ENCODE peak calls at places on chromosome 12, in six cellular contexts. Q is GM19239, V is RWPE1, J is EH, M is NCI-H510A treated with DMSO at 0.1 percent for 48 hours, N is dorsolateral prefrontal cortex. S is an unnamed sample.

GRCh38 chr12:103824845-103825244 is 16.2 kb downstream of the NT5DC3 start:
- DNase-seq in N (no peak), Q (no peak), J (no peak), V (no peak), M (no peak), S (no peak)

GRCh38 chr12:45433441-45433868 is 217.6 kb downstream of the ANO6 start:
- DNase-seq in V (no peak), N (no peak), M (no peak), J (no peak), Q (no peak), S (no peak)

GRCh38 chr12:10634427-10634826 is 21.0 kb upstream of the MAGOHB start:
- DNase-seq in J (peak), M (no peak), Q (no peak), V (no peak), N (no peak), S (no peak)

GRCh38 chr12:26661399-26661798 is 171.6 kb downstream of the ITPR2 start:
- DNase-seq in J (no peak), M (no peak), V (no peak), Q (no peak), N (no peak), S (no peak)

GRCh38 chr12:117441751-117442150 is 80.3 kb upstream of the NOS1 start:
- DNase-seq in N (peak), M (no peak), Q (no peak), J (peak), V (no peak), S (peak)

GRCh38 chr12:3195859-3196483 is 118.8 kb downstream of the TSPAN9 start:
- DNase-seq in V (no peak), J (no peak), N (no peak), Q (no peak), M (no peak), S (no peak)

GRCh38 chr12:119868992-119869391 is 8.1 kb downstream of the CIT start:
- DNase-seq in J (peak), Q (no peak), M (no peak), V (no peak), N (no peak), S (peak)

GRCh38 chr12:3418609-3419469 is 72.2 kb upstream of the PRMT8 start:
- DNase-seq in J (no peak), M (peak), V (no peak), N (no peak), Q (no peak), S (peak)

GRCh38 chr12:121216102-121216501 is 6.2 kb downstream of the P2RX4 start:
- DNase-seq in J (no peak), M (no peak), V (no peak), N (no peak), Q (no peak), S (no peak)

GRCh38 chr12:130818381-130819247 is 20.4 kb downstream of the STX2 start:
- DNase-seq in N (peak), Q (peak), J (no peak), V (peak), M (peak), S (peak)

GRCh38 chr12:122785503-122785902 is 11.1 kb downstream of the CCDC62 start:
- DNase-seq in J (no peak), Q (no peak), M (no peak), N (no peak), V (no peak), S (no peak)

GRCh38 chr12:78192979-78193378 is 362.3 kb downstream of the NAV3 start:
- DNase-seq in Q (no peak), J (peak), V (no peak), M (peak), N (no peak), S (no peak)

GRCh38 chr12:8028267-8028666 is 4.2 kb upstream of the FOXJ2 start:
- DNase-seq in N (no peak), M (no peak), V (no peak), J (no peak), Q (no peak), S (no peak)

GRCh38 chr12:96112733-96113132 is 77.3 kb upstream of the LTA4H start:
- DNase-seq in N (no peak), V (no peak), Q (no peak), J (no peak), M (no peak), S (peak)

GRCh38 chr12:112988224-112988623 is 9.9 kb downstream of the OAS2 start:
- DNase-seq in M (no peak), N (no peak), J (no peak), Q (no peak), V (no peak), S (no peak)

GRCh38 chr12:52230364-52231281 is 2.4 kb upstream of the KRT7 start:
- DNase-seq in V (peak), M (no peak), Q (no peak), J (peak), N (no peak), S (no peak)

S was measured in DMS53.